ENCODE peak calls at places on chromosomes 2 and 18, in seven cellular contexts. G, C, T, B, K, U and J are unnamed samples. For H3K4me1 and H3K36me3, the result is how much of the 10 kb centered on the place peaks cover.

GRCh38 chr2:45169339-45170190 is 160.3 kb upstream of the SIX2 start:
- DNase-seq in U (peak), C (peak), B (no peak), K (no peak), G (no peak), T (peak), J (no peak)

GRCh38 chr2:179222076-179222475 is 42.6 kb downstream of the SESTD1 start:
- DNase-seq in K (no peak), U (no peak), T (no peak), G (no peak), B (no peak), C (no peak), J (no peak)

GRCh38 chr2:182522930-182523541 is 96.2 kb upstream of the PDE1A start:
- DNase-seq in U (no peak), B (no peak), G (no peak), K (no peak), C (no peak), T (no peak), J (no peak)

GRCh38 chr2:135745545-135745944 is 3.9 kb downstream of the UBXN4 start:
- DNase-seq in T (no peak), K (no peak), G (no peak), C (no peak), B (no peak), U (no peak), J (no peak)

GRCh38 chr2:47013383-47013782 is 97.8 kb upstream of the MCFD2 start:
- DNase-seq in B (no peak), C (no peak), U (no peak), T (no peak), K (no peak), G (no peak), J (no peak)

GRCh38 chr2:157261199-157261782 is 3.8 kb downstream of the GALNT5 start:
- DNase-seq in B (no peak), U (no peak), G (no peak), T (no peak), K (peak), C (no peak), J (peak)

GRCh38 chr2:227623225-227623624 is 5.9 kb downstream of the SCYGR4 start:
- DNase-seq in U (no peak), T (no peak), K (no peak), C (no peak), G (no peak), B (no peak), J (no peak)

GRCh38 chr18:37419272-37419671 is 146.3 kb downstream of the CELF4 start:
- DNase-seq in U (no peak), K (no peak), C (no peak), G (no peak), T (no peak), B (no peak), J (no peak)

GRCh38 chr2:108575132-108575966 is 41.1 kb downstream of the LIMS1 start:
- DNase-seq in G (no peak), C (no peak), T (no peak), B (no peak), K (no peak), U (no peak), J (no peak)

GRCh38 chr2:54560146-54560881 is 104.2 kb downstream of the SPTBN1 start:
- DNase-seq in G (no peak), U (no peak), B (peak), C (peak), K (no peak), T (no peak), J (peak)

GRCh38 chr2:69663860-69664259 is 20.3 kb upstream of the AAK1 start:
- DNase-seq in C (no peak), K (no peak), T (no peak), G (no peak), U (no peak), B (no peak), J (no peak)

GRCh38 chr2:168666339-168666738 is 136.1 kb upstream of the NOSTRIN start:
- DNase-seq in G (no peak), C (no peak), U (no peak), B (no peak), T (no peak), K (no peak), J (no peak)

GRCh38 chr2:126657636-126658315 is 1.8 kb downstream of the GYPC start:
- DNase-seq in T (peak), B (peak), G (peak), K (peak), U (no peak), C (peak), J (peak)
- H3K4me1 ChIP-seq in T (half or more), B (under half), G (half or more), K (half or more), U (under half), C (half or more), J (under half)

DNA sequence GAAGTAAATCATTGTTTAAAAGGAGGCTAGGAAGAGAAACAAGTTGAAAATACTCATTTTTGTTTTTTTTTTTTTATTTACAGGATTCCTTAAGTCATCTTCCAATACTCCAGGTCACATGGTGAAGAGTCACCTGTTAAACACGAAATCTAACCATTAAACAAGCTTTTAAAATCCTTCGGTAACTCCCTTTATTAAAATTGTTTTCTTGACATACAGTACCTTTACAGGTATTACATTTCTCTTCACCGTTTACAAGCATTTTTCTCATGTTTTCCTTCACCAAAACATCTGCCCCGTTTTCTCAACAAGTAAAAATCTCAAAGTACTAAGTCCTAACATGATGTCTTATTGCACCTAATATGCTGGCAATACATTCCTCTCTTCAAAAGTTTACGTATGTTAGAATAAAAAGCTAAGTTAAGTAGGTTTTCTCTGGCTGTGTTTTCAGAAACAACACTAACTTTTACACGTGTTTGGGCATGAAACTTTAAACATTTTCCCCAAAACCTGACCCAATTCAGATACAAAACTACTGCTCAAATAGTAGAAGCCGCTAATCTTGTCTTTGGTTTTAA is 1.1 kb downstream of the PUM2 start:
- DNase-seq in B (no peak), U (no peak), G (no peak), T (no peak), C (no peak), K (no peak), J (no peak)
- H3K27ac ChIP-seq in B (peak), U (peak), G (no peak), T (no peak), C (peak), K (peak), J (no peak)

DNA sequence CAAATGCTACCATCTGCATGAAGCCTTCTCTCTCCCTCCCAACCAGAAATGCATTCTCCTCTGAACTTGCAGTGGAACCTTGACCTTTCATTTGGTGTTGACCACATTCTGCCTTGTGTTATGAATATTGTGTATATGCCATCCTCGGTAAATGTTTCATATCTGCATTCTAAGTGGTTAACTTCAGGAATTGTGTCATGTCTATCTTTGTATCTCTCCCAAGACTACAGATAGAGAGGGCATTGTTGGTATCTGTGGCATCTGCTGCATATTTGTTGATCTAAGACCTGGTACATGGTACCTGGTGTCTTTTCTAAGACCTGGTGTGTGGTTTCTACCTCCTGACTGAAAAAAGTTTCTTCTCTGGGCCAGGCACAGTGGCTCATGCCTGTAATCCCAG is 34.0 kb downstream of the CASP10 start:
- DNase-seq in G (no peak), B (no peak), C (no peak), U (no peak), T (no peak), K (no peak), J (no peak)
- H3K36me3 ChIP-seq in G (under half), B (under half), C (under half), U (under half), T (under half), K (under half), J (under half)

GRCh38 chr2:36367497-36368353 is 12.1 kb downstream of the CRIM1 start:
- DNase-seq in B (no peak), T (no peak), C (no peak), U (no peak), G (no peak), K (no peak), J (no peak)
- H3K4me1 ChIP-seq in B (under half), T (under half), C (half or more), U (under half), G (half or more), K (half or more), J (under half)